ENCODE peak calls at places on chromosomes 12 and 14, in eight cellular contexts. N, D, X, L, Z, K, U and W are unnamed samples.

GRCh38 chr12:88310069-88310468 is 168.0 kb downstream of the TMTC3 start:
- DNase-seq in X (no peak), D (no peak), L (no peak), U (no peak), Z (peak), N (peak), K (peak), W (no peak)

GRCh38 chr14:53516261-53516774 is 363.2 kb upstream of the DDHD1 start:
- DNase-seq in N (no peak), X (no peak), D (no peak), K (peak), Z (peak), L (peak), U (no peak), W (no peak)

GRCh38 chr14:90239139-90239538 is 17.2 kb upstream of the PSMC1 start:
- DNase-seq in U (no peak), Z (no peak), N (no peak), D (no peak), L (no peak), K (peak), X (no peak), W (no peak)

GRCh38 chr12:62426095-62426488 is 40.5 kb upstream of the MON2 start:
- DNase-seq in U (no peak), D (no peak), N (no peak), Z (no peak), X (no peak), K (peak), L (peak), W (no peak)

GRCh38 chr14:71261206-71261605 is 353.9 kb downstream of the PCNX1 start:
- DNase-seq in L (no peak), Z (no peak), K (peak), N (no peak), U (no peak), D (no peak), X (no peak), W (no peak)

GRCh38 chr12:92961949-92962348 is 32.9 kb upstream of the EEA1 start:
- DNase-seq in U (no peak), X (no peak), L (no peak), Z (no peak), D (no peak), K (peak), N (no peak), W (no peak)

GRCh38 chr12:102372112-102372511 is 108.3 kb downstream of the IGF1 start:
- DNase-seq in Z (no peak), D (no peak), X (no peak), N (no peak), L (no peak), U (no peak), K (no peak), W (no peak)

GRCh38 chr14:53144244-53144643 is 8.9 kb downstream of the DDHD1 start:
- DNase-seq in X (no peak), N (no peak), K (no peak), L (no peak), U (no peak), D (no peak), Z (no peak), W (no peak)

GRCh38 chr12:111274820-111275219 is 94.1 kb downstream of the PHETA1 start:
- DNase-seq in X (no peak), N (no peak), D (no peak), L (no peak), K (peak), U (no peak), Z (no peak), W (no peak)

GRCh38 chr14:68979722-68980552 is 835 bp upstream of the ACTN1 start:
- DNase-seq in L (no peak), X (peak), D (peak), N (no peak), Z (no peak), K (peak), U (no peak), W (peak)

GRCh38 chr14:68506021-68506644 is 286.7 kb downstream of the ZFP36L1 start:
- DNase-seq in K (peak), U (no peak), Z (peak), N (no peak), D (peak), X (no peak), L (peak), W (peak)

GRCh38 chr14:31268216-31268615 is 60.6 kb upstream of the HECTD1 start:
- DNase-seq in U (no peak), N (no peak), X (no peak), D (no peak), L (no peak), K (no peak), Z (no peak), W (no peak)

GRCh38 chr12:93245543-93245942 is 132.2 kb upstream of the NUDT4 start:
- DNase-seq in U (peak), L (no peak), K (no peak), D (no peak), X (peak), Z (no peak), N (no peak), W (no peak)

GRCh38 chr14:104794099-104794498 is 1.4 kb downstream of the AKT1 start:
- DNase-seq in L (peak), Z (no peak), N (no peak), K (peak), D (peak), X (peak), U (peak), W (no peak)

GRCh38 chr12:110640275-110641025 is 26.5 kb downstream of the TCTN1 start:
- DNase-seq in Z (no peak), U (no peak), X (no peak), L (no peak), K (no peak), D (no peak), N (no peak), W (no peak)

GRCh38 chr12:43044241-43044640 is 454.7 kb upstream of the PRICKLE1 start:
- DNase-seq in L (no peak), X (no peak), D (no peak), N (no peak), U (no peak), K (peak), Z (peak), W (no peak)

GRCh38 chr12:89067436-89067835 is 284.9 kb downstream of the DUSP6 start:
- DNase-seq in Z (peak), X (no peak), N (no peak), L (no peak), K (peak), U (no peak), D (no peak), W (no peak)

GRCh38 chr12:9813821-9814798 is 13.2 kb upstream of the KLRF1 start:
- DNase-seq in D (peak), X (peak), K (peak), Z (no peak), L (no peak), U (peak), N (peak), W (peak)

GRCh38 chr12:47745485-47746041 is 13.1 kb downstream of the RAPGEF3 start:
- DNase-seq in U (no peak), X (no peak), L (no peak), N (no peak), Z (no peak), D (no peak), K (no peak), W (no peak)

GRCh38 chr14:86790408-86791364 is 1202.3 kb downstream of the GALC start:
- DNase-seq in L (no peak), Z (no peak), D (no peak), U (no peak), X (no peak), K (no peak), N (no peak), W (no peak)

GRCh38 chr12:16300222-16300621 is 22.7 kb upstream of the SLC15A5 start:
- DNase-seq in N (peak), K (peak), X (no peak), U (no peak), D (no peak), L (no peak), Z (peak), W (no peak)

GRCh38 chr14:58280954-58281787 is 17.2 kb upstream of the ARID4A start:
- DNase-seq in L (peak), Z (peak), X (peak), D (no peak), K (peak), N (peak), U (peak), W (no peak)

GRCh38 chr12:93541578-93542217 is 30.8 kb upstream of the SOCS2 start:
- DNase-seq in K (no peak), D (no peak), U (no peak), L (no peak), N (no peak), X (no peak), Z (no peak), W (no peak)

GRCh38 chr12:64691793-64692583 is 67.2 kb downstream of the GNS start:
- DNase-seq in U (no peak), Z (no peak), N (no peak), D (no peak), L (no peak), X (no peak), K (no peak), W (no peak)

GRCh38 chr12:32568241-32568640 is 110.9 kb upstream of the DNM1L start:
- DNase-seq in U (no peak), L (peak), Z (peak), D (no peak), X (no peak), K (peak), N (no peak), W (no peak)

GRCh38 chr14:100341301-100342031 is 18.3 kb downstream of the SLC25A47 start:
- DNase-seq in L (peak), U (peak), K (peak), X (no peak), N (peak), D (peak), Z (peak), W (no peak)

GRCh38 chr12:110661337-110661972 is 27.5 kb downstream of the HVCN1 start:
- DNase-seq in D (peak), X (peak), K (no peak), L (no peak), U (peak), N (peak), Z (no peak), W (no peak)

GRCh38 chr12:89453121-89453520 is 71.5 kb downstream of the GALNT4 start:
- DNase-seq in X (no peak), L (no peak), N (no peak), K (no peak), Z (no peak), D (no peak), U (no peak), W (no peak)

GRCh38 chr14:35533357-35534129 is 421 bp upstream of the INSM2 start:
- DNase-seq in D (peak), N (no peak), L (peak), X (peak), U (peak), K (peak), Z (no peak), W (peak)

GRCh38 chr14:72024043-72024407 is 91.8 kb downstream of the RGS6 start:
- DNase-seq in X (peak), U (peak), L (no peak), Z (no peak), D (peak), N (peak), K (peak), W (peak)

GRCh38 chr12:50637870-50638481 is 125.9 kb upstream of the ATF1 start:
- DNase-seq in N (no peak), Z (no peak), D (no peak), U (peak), K (peak), L (no peak), X (no peak), W (no peak)

GRCh38 chr12:76765598-76765997 is 1.7 kb downstream of the ZDHHC17 start:
- DNase-seq in D (no peak), L (no peak), K (peak), N (no peak), U (no peak), Z (no peak), X (no peak), W (no peak)

GRCh38 chr12:68253504-68253903 is at the start of gene IL22:
- DNase-seq in K (no peak), D (no peak), L (no peak), X (no peak), U (no peak), N (no peak), Z (no peak), W (no peak)

GRCh38 chr12:56374726-56375597 is 12.3 kb upstream of the APOF start:
- DNase-seq in X (no peak), D (no peak), Z (no peak), L (no peak), N (no peak), U (no peak), K (no peak), W (no peak)

GRCh38 chr14:61560323-61560722 is 135.0 kb upstream of the HIF1A start:
- DNase-seq in D (no peak), L (no peak), X (no peak), K (peak), Z (no peak), U (no peak), N (no peak), W (no peak)

GRCh38 chr14:61561144-61561543 is 134.2 kb upstream of the HIF1A start:
- DNase-seq in K (peak), L (no peak), N (no peak), X (no peak), U (no peak), D (no peak), Z (no peak), W (no peak)

GRCh38 chr14:61562321-61563161 is 132.8 kb upstream of the HIF1A start:
- DNase-seq in D (no peak), K (peak), X (no peak), N (no peak), Z (peak), L (peak), U (no peak), W (no peak)

GRCh38 chr14:61563162-61563511 is 132.2 kb upstream of the HIF1A start:
- DNase-seq in U (no peak), X (no peak), L (no peak), D (no peak), Z (no peak), N (no peak), K (no peak), W (no peak)

GRCh38 chr14:61561657-61562276 is 133.5 kb upstream of the HIF1A start:
- DNase-seq in X (peak), Z (peak), L (peak), U (no peak), K (peak), N (peak), D (peak), W (peak)
- TF ChIP-seq CTCF in X (no peak), Z (peak), L (no peak), U (no peak), K (no peak), N (no peak), D (no peak), W (no peak)

GRCh38 chr12:53225635-53226424 is 6.2 kb downstream of the RARG start:
- DNase-seq in K (no peak), X (no peak), L (no peak), Z (no peak), U (no peak), N (no peak), D (no peak), W (no peak)

GRCh38 chr12:53224897-53225634 is 6.9 kb downstream of the RARG start:
- DNase-seq in Z (no peak), L (no peak), U (no peak), K (no peak), N (no peak), X (no peak), D (no peak), W (no peak)

GRCh38 chr12:53223006-53223305 is 9.1 kb downstream of the RARG start:
- DNase-seq in L (no peak), D (no peak), U (no peak), K (no peak), N (no peak), X (no peak), Z (no peak), W (no peak)

GRCh38 chr12:53223391-53224267 is 8.4 kb downstream of the RARG start:
- DNase-seq in X (no peak), N (peak), Z (no peak), D (no peak), L (no peak), U (no peak), K (peak), W (no peak)

DNA sequence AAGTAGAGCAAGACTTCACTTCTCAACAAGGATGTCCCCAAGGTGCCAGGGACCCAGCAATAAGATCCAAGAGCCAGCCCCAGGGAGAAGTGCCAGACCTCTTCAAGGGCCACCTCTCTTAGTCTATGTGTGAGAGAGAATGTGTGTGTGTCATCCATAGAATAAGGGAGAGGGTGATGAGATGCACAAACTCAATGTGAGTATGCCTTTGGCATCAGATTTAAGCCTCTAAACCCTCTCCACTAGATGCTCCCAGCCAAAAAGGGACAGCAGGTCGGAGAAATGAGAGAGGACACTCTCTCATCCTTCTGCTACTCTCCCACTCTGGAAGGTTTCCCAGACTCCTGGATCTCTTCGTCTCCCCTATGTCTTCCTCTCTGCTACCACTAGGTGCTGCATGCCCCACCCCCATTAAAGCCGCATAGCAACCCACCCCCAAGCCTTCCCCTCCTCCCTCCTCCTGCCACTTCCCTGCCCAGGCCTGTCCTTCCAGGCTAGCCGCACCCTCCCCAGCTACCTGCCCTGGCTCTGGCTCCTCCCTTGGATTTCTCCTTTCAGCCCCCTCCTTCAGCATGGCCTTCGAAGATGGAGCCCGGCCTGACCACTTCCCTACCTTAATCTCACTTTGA is 7.6 kb downstream of the RARG start:
- DNase-seq in U (no peak), D (no peak), Z (no peak), L (no peak), K (no peak), N (no peak), X (no peak), W (no peak)
- TF ChIP-seq CTCF in U (no peak), D (peak), Z (peak), L (no peak), K (peak), N (no peak), X (peak), W (no peak)

GRCh38 chr12:116799955-116800354 is 61.8 kb downstream of the RNFT2 start:
- DNase-seq in N (no peak), X (no peak), Z (no peak), D (no peak), K (no peak), L (no peak), U (no peak), W (no peak)
- TF ChIP-seq CTCF in N (no peak), X (no peak), Z (no peak), D (no peak), K (no peak), L (no peak), U (no peak), W (no peak)

GRCh38 chr12:74897425-74898211 is 312.0 kb downstream of the KCNC2 start:
- DNase-seq in K (no peak), X (no peak), Z (no peak), N (no peak), U (no peak), D (no peak), L (no peak), W (no peak)

GRCh38 chr12:74906224-74906623 is 303.4 kb downstream of the KCNC2 start:
- DNase-seq in X (no peak), Z (no peak), N (no peak), D (no peak), L (no peak), U (no peak), K (no peak), W (no peak)

GRCh38 chr12:74899031-74899829 is 310.4 kb downstream of the KCNC2 start:
- DNase-seq in D (no peak), Z (no peak), K (no peak), X (no peak), N (no peak), U (no peak), L (no peak), W (no peak)

GRCh38 chr12:74900232-74900631 is 309.4 kb downstream of the KCNC2 start:
- DNase-seq in U (no peak), N (no peak), K (no peak), Z (no peak), L (no peak), X (no peak), D (no peak), W (no peak)

GRCh38 chr12:74903522-74903921 is 306.1 kb downstream of the KCNC2 start:
- DNase-seq in K (no peak), N (no peak), D (no peak), X (no peak), U (no peak), Z (no peak), L (no peak), W (no peak)
- TF ChIP-seq CTCF in K (peak), N (no peak), D (no peak), X (no peak), U (peak), Z (no peak), L (peak), W (peak)

DNA sequence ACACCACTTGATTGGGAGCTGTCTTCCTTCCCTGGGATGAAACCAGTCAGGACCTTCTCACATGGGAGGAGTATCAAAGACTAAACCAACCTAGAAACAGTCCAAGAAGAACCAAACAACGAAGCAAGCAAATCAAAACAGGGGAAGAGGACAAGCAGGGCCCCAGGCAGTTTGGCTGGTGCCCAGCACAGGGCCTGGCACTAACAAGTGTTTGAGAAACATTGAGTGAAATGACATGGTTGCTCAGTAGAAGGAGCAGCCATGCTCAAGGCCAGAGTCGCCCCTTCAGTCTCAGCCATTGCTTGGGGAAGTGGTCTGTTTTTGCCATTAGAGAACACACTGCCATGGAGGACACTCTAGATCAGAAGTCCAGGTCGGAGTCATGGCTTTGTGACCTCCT is 323.1 kb downstream of the CACNA1C start:
- DNase-seq in N (no peak), K (no peak), Z (no peak), X (no peak), D (no peak), L (no peak), U (no peak), W (no peak)
- TF ChIP-seq CTCF in N (no peak), K (no peak), Z (no peak), X (no peak), D (no peak), L (no peak), U (no peak), W (no peak)

DNA sequence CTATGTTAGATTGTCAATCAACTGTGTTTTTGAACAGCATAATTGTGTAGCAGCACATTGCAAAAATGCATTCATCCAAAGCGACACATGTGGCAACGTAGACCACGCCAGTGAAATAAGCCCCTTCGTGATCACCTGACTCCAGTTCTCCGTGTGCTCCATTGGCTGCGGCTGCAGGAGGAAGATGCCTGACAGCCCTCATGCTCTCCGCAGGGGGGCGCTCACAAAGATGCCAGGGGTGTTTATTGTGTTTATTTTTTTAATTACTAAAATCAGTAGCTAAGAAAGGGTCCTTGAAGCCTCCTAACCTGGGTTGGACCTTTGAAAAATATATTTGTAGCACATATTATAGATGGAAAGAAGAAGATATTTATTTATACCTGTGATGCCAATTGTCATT is 116.3 kb downstream of the SLC15A4 start:
- DNase-seq in L (no peak), N (no peak), Z (no peak), U (no peak), X (no peak), K (no peak), D (no peak), W (no peak)
- TF ChIP-seq CTCF in L (no peak), N (no peak), Z (no peak), U (no peak), X (no peak), K (no peak), D (no peak), W (no peak)